ENCODE peak calls at places on chromosomes 1 and 21, in seven cellular contexts. P, J, U, X, Z, I and B are unnamed samples.

GRCh38 chr1:203038217-203038741 is 12.0 kb downstream of the PPFIA4 start:
- DNase-seq in X (no peak), Z (peak), J (peak), I (no peak), P (peak), U (peak), B (peak)

GRCh38 chr1:164660415-164661174 is 101.6 kb downstream of the PBX1 start:
- DNase-seq in I (no peak), Z (no peak), P (peak), X (no peak), J (no peak), U (peak), B (no peak)

GRCh38 chr1:119373465-119373864 is 4.9 kb downstream of the HAO2 start:
- DNase-seq in I (no peak), X (no peak), P (no peak), U (no peak), J (peak), Z (peak), B (no peak)

GRCh38 chr1:40630488-40631223 is 34.8 kb downstream of the RIMS3 start:
- DNase-seq in I (no peak), J (no peak), P (peak), U (no peak), X (peak), Z (peak), B (no peak)

GRCh38 chr1:67618285-67619018 is 66.5 kb upstream of the GADD45A start:
- DNase-seq in U (peak), Z (peak), I (no peak), P (peak), X (no peak), J (peak), B (no peak)

GRCh38 chr1:181219938-181220337 is 131.4 kb downstream of the IER5 start:
- DNase-seq in U (no peak), Z (no peak), P (no peak), X (no peak), J (peak), I (no peak), B (peak)

GRCh38 chr21:29737188-29737587 is 202.6 kb downstream of the GRIK1 start:
- DNase-seq in J (no peak), X (no peak), Z (no peak), P (peak), I (no peak), U (no peak), B (no peak)

GRCh38 chr21:46092026-46092764 is 5.7 kb upstream of the COL6A2 start:
- DNase-seq in X (no peak), I (no peak), P (peak), J (peak), Z (no peak), U (peak), B (no peak)

GRCh38 chr21:42392731-42393442 is 3.0 kb downstream of the TMPRSS3 start:
- DNase-seq in U (no peak), Z (no peak), P (no peak), X (no peak), J (no peak), I (no peak), B (no peak)

GRCh38 chr1:9626201-9626608 is 25.3 kb upstream of the PIK3CD start:
- DNase-seq in X (no peak), P (no peak), J (no peak), Z (no peak), U (no peak), I (no peak), B (no peak)

GRCh38 chr1:185480545-185480944 is 163.5 kb upstream of the IVNS1ABP start:
- DNase-seq in J (no peak), P (no peak), U (no peak), Z (no peak), I (no peak), X (no peak), B (no peak)

GRCh38 chr1:26608895-26609294 is 79.3 kb downstream of the RPS6KA1 start:
- DNase-seq in X (no peak), J (no peak), U (no peak), I (no peak), Z (no peak), P (peak), B (no peak)

GRCh38 chr1:47013239-47013638 is 10.2 kb upstream of the CYP4X1 start:
- DNase-seq in P (no peak), Z (no peak), I (no peak), J (no peak), U (no peak), X (no peak), B (no peak)

GRCh38 chr21:17491716-17492414 is 21.0 kb upstream of the CXADR start:
- DNase-seq in I (no peak), J (peak), P (peak), X (no peak), Z (peak), U (peak), B (no peak)

GRCh38 chr1:191495040-191495439 is 663.2 kb upstream of the RGS18 start:
- DNase-seq in Z (no peak), I (no peak), U (no peak), X (no peak), J (no peak), P (no peak), B (no peak)

GRCh38 chr1:204431310-204432184 is 19.9 kb upstream of the PPP1R15B start:
- DNase-seq in X (peak), P (peak), I (peak), U (no peak), Z (peak), J (peak), B (peak)

GRCh38 chr1:32741067-32741416 is 38.5 kb upstream of the SYNC start:
- DNase-seq in Z (no peak), J (no peak), X (no peak), U (no peak), I (no peak), P (no peak), B (no peak)

GRCh38 chr1:16119926-16120325 is 35.9 kb downstream of the EPHA2 start:
- DNase-seq in J (no peak), Z (no peak), I (no peak), X (no peak), U (no peak), P (no peak), B (no peak)

GRCh38 chr1:75745276-75745675 is 20.8 kb downstream of the ACADM start:
- DNase-seq in I (no peak), U (no peak), Z (no peak), P (no peak), X (no peak), J (no peak), B (no peak)

GRCh38 chr1:43800801-43801200 is 93.5 kb downstream of the ST3GAL3 start:
- DNase-seq in J (no peak), X (no peak), Z (no peak), P (no peak), U (no peak), I (no peak), B (no peak)

GRCh38 chr1:117928881-117929339 is 511 bp downstream of the GDAP2 start:
- DNase-seq in I (no peak), U (peak), Z (peak), P (peak), J (peak), X (peak), B (no peak)

GRCh38 chr1:27542463-27543273 is 52.7 kb upstream of the WASF2 start:
- DNase-seq in Z (peak), J (no peak), P (peak), I (no peak), X (peak), U (peak), B (no peak)

GRCh38 chr1:32351859-32352745 is 10.2 kb downstream of the FAM229A start:
- DNase-seq in U (no peak), J (no peak), P (peak), I (no peak), X (no peak), Z (peak), B (no peak)

GRCh38 chr1:208544794-208545193 is 300.6 kb upstream of the PLXNA2 start:
- DNase-seq in P (no peak), X (no peak), J (no peak), I (no peak), U (no peak), Z (no peak), B (no peak)

GRCh38 chr1:170203693-170204092 is 57.9 kb downstream of the NTMT2 start:
- DNase-seq in X (no peak), U (no peak), I (no peak), P (no peak), Z (no peak), J (no peak), B (no peak)

GRCh38 chr1:40818264-40818961 is 34.8 kb downstream of the KCNQ4 start:
- DNase-seq in P (peak), I (peak), J (peak), Z (no peak), X (peak), U (no peak), B (no peak)

DNA sequence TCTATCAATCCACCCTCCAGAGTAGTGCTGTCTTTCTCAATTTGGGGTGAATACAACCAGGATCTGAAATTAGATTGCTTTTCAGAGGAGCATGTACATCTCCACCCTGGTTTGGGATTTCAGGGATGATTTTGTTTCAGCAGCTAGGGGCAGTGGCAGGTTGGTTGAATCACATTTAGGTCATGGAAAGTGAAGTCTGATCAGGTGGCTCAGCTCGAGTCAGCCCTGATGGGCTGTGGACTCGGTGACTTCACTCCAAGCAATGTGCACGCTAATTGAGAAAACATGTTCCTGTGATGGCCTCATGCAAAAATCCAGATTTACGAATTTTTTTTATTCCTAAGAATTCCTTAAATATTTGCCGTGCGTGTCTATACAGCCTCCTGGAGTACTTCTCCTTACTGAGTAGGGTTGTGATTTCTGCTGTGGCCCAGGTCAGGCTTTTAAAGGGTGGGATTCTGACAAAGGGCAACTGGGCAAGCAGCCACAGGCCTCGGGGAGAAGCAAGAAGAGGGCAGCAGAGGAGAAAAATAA is 7.5 kb downstream of the NGF start:
- DNase-seq in Z (no peak), U (peak), X (no peak), I (no peak), P (peak), J (peak), B (no peak)
- TF ChIP-seq CTCF in Z (no peak), U (peak), X (no peak), I (no peak), P (peak), J (peak), B (no peak)

GRCh38 chr1:184052194-184052559 is 647 bp downstream of the TSEN15 start:
- DNase-seq in J (no peak), U (no peak), Z (no peak), P (peak), I (no peak), X (no peak), B (no peak)

GRCh38 chr1:184050631-184051030 is 899 bp upstream of the TSEN15 start:
- DNase-seq in I (no peak), U (no peak), J (no peak), X (no peak), Z (no peak), P (peak), B (no peak)

GRCh38 chr1:184052750-184053149 is 1.2 kb downstream of the TSEN15 start:
- DNase-seq in Z (no peak), J (no peak), I (no peak), U (no peak), X (no peak), P (no peak), B (no peak)

GRCh38 chr1:184051138-184051484 is 419 bp upstream of the TSEN15 start:
- DNase-seq in X (no peak), I (no peak), Z (no peak), P (no peak), J (no peak), U (no peak), B (no peak)

GRCh38 chr1:184051485-184052193 is at the start of gene TSEN15:
- DNase-seq in Z (peak), X (peak), P (peak), I (peak), J (peak), U (no peak), B (peak)
- TF ChIP-seq CTCF in Z (no peak), X (no peak), P (no peak), I (no peak), J (no peak), U (no peak), B (no peak)

GRCh38 chr1:50488876-50489275 is 65.6 kb upstream of the DMRTA2 start:
- DNase-seq in U (no peak), Z (no peak), P (no peak), J (no peak), I (no peak), X (no peak), B (no peak)

GRCh38 chr1:50490640-50491039 is 67.4 kb upstream of the DMRTA2 start:
- DNase-seq in U (no peak), J (no peak), Z (no peak), P (no peak), X (no peak), I (no peak), B (no peak)

GRCh38 chr1:50488403-50488802 is 65.2 kb upstream of the DMRTA2 start:
- DNase-seq in I (no peak), U (no peak), J (no peak), P (peak), Z (no peak), X (no peak), B (no peak)

GRCh38 chr1:50491142-50491541 is 67.9 kb upstream of the DMRTA2 start:
- DNase-seq in Z (no peak), P (no peak), U (no peak), J (no peak), I (no peak), X (no peak), B (no peak)

GRCh38 chr1:50487725-50488124 is 64.5 kb upstream of the DMRTA2 start:
- DNase-seq in X (no peak), I (no peak), P (no peak), U (no peak), Z (no peak), J (no peak), B (no peak)
- TF ChIP-seq CTCF in X (no peak), I (no peak), P (no peak), U (no peak), Z (no peak), J (no peak), B (no peak)

DNA sequence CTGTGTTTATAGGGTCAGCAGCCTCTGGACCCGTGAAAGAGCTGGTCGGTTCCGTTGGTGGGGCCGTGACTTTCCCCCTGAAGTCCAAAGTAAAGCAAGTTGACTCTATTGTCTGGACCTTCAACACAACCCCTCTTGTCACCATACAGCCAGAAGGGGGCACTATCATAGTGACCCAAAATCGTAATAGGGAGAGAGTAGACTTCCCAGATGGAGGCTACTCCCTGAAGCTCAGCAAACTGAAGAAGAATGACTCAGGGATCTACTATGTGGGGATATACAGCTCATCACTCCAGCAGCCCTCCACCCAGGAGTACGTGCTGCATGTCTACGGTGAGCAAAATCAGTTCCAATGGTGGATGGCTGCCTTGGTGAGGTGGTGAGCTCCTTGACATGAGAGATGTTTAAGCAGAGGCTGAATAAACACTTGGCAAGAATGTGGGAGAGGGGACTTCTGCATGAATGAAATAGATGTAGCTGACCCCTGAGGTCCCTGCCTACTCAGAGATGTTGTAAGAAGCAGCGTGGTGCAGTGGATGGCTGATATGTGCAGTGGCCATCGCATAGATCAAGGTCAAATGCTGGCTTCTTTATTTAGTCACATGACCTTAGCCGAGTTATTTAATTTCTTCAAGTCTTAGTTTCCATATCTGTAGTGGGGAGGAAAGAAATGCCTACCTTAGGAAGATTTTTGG is 9.3 kb downstream of the SLAMF7 start:
- DNase-seq in Z (peak), U (no peak), J (no peak), X (no peak), P (no peak), I (no peak), B (no peak)
- TF ChIP-seq CTCF in Z (peak), U (peak), J (no peak), X (peak), P (no peak), I (no peak), B (peak)

GRCh38 chr1:229378586-229379442 is 36.0 kb upstream of the CCSAP start:
- DNase-seq in U (no peak), I (no peak), P (no peak), X (no peak), Z (peak), J (no peak), B (peak)
- TF ChIP-seq CTCF in U (no peak), I (no peak), P (no peak), X (no peak), Z (no peak), J (no peak), B (no peak)

GRCh38 chr1:109719337-109719837 is 7.3 kb downstream of the GSTM5 start:
- DNase-seq in I (no peak), X (no peak), P (peak), J (peak), Z (peak), U (no peak), B (no peak)

GRCh38 chr1:109716570-109717090 is 4.6 kb downstream of the GSTM5 start:
- DNase-seq in Z (no peak), P (no peak), U (no peak), I (no peak), X (no peak), J (no peak), B (no peak)

GRCh38 chr1:109717729-109718128 is 5.7 kb downstream of the GSTM5 start:
- DNase-seq in P (no peak), U (no peak), X (no peak), Z (no peak), I (no peak), J (no peak), B (no peak)

GRCh38 chr1:109716121-109716520 is 4.1 kb downstream of the GSTM5 start:
- DNase-seq in P (no peak), X (no peak), J (no peak), I (no peak), Z (no peak), U (no peak), B (no peak)

GRCh38 chr1:109718495-109718894 is 6.4 kb downstream of the GSTM5 start:
- DNase-seq in Z (peak), J (no peak), I (no peak), X (no peak), U (no peak), P (no peak), B (no peak)
- TF ChIP-seq CTCF in Z (peak), J (no peak), I (no peak), X (no peak), U (peak), P (no peak), B (no peak)

GRCh38 chr1:57026942-57027341 is 61.1 kb upstream of the C8B start:
- DNase-seq in I (no peak), U (no peak), P (no peak), Z (no peak), J (no peak), X (no peak), B (no peak)

GRCh38 chr1:57019240-57019805 is 53.5 kb upstream of the C8B start:
- DNase-seq in I (no peak), Z (no peak), J (no peak), P (no peak), X (no peak), U (no peak), B (no peak)

GRCh38 chr1:57024855-57025254 is 59.0 kb upstream of the C8B start:
- DNase-seq in U (peak), Z (no peak), P (no peak), I (no peak), X (peak), J (no peak), B (no peak)
- TF ChIP-seq CTCF in U (peak), Z (no peak), P (no peak), I (no peak), X (no peak), J (no peak), B (no peak)

DNA sequence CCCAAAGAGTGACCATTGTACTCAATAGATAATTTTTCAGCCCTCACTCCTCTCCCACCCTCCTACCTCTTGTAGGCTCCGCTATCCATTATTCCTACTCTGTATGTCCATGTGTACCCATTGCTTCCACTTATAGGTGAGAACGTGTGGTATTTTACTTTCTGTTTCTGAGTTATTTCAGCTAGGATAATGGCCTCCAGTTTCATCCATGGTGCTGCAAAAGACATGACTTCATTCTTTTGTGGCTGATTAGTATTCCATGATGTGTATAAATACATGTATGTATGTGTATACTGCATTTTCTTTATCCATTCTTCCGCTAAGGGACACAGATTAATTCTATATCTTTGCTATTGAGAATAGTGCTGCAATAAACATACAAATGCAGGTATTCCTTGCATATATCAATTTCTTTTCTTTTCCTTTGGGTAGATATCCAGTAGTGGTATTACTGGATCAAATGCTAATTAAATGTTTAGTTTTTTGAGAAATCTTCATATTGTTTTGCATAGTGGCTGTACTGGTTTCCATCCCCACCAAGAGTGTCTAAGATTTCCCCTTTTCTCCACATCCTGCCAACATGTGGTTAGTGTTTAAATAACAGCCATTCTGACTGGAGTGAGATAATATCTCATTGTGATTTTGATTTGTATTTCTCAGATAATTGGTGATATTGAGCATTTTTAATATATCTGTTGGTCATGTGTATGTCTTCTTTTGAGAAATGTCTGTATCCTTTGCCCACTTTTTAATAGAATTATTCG is 4.9 kb downstream of the LY9 start:
- DNase-seq in Z (no peak), P (no peak), X (no peak), I (no peak), J (no peak), U (no peak), B (no peak)
- TF ChIP-seq CTCF in Z (no peak), P (no peak), X (no peak), I (no peak), J (no peak), U (no peak), B (no peak)